ENCODE peak calls at places on chromosomes 3 and 15, in seven cellular contexts. A is H9, S is IMR-90, C is mammary epithelial cell, T is endothelial cell of umbilical vein, K is keratinocyte, Y is fibroblast of lung. R is an unnamed sample.

GRCh38 chr3:65833761-65834505 is 204.8 kb downstream of the MAGI1 start:
- DNase-seq in A (no peak), S (peak; percentile 80), C (peak; percentile 70), T (peak; percentile 35), K (no peak), Y (peak; percentile 87), R (peak; percentile 33)

GRCh38 chr3:188286087-188286513 is 132.1 kb downstream of the LPP start:
- DNase-seq in A (no peak), S (peak; percentile 100), C (peak; percentile 99), T (peak; percentile 78), K (peak; percentile 87), Y (peak; percentile 100), R (peak; percentile 93)

GRCh38 chr3:170670504-170670903 is 84.6 kb upstream of the SLC7A14 start:
- DNase-seq in A (no peak), S (no peak), C (no peak), T (peak; percentile 35), K (no peak), Y (no peak), R (no peak)

GRCh38 chr3:41117398-41117870 is 81.9 kb upstream of the CTNNB1 start:
- DNase-seq in A (no peak), S (peak; percentile 88), C (peak; percentile 98), T (peak; percentile 89), K (peak; percentile 84), Y (peak; percentile 97), R (peak; percentile 96)

GRCh38 chr15:44033894-44034293 is 161.2 kb downstream of the FRMD5 start:
- DNase-seq in A (no peak), S (peak; percentile 58), C (peak; percentile 73), T (peak; percentile 94), K (no peak), Y (peak; percentile 72), R (peak; percentile 48)

GRCh38 chr15:74263473-74263872 is 27.3 kb downstream of the CCDC33 start:
- DNase-seq in A (no peak), S (no peak), C (peak; percentile 24), T (no peak), K (no peak), Y (no peak), R (no peak)

GRCh38 chr3:65749066-65749465 is 289.7 kb downstream of the MAGI1 start:
- DNase-seq in A (no peak), S (peak; percentile 17), C (peak; percentile 9), T (no peak), K (no peak), Y (peak; percentile 10), R (no peak)

GRCh38 chr15:48176097-48176496 is 2.0 kb downstream of the MYEF2 start:
- DNase-seq in A (no peak), S (peak; percentile 38), C (no peak), T (no peak), K (no peak), Y (peak; percentile 46), R (no peak)

GRCh38 chr15:27527490-27528067 is 556.6 kb downstream of the GABRG3 start:
- DNase-seq in A (peak; percentile 57), S (no peak), C (no peak), T (no peak), K (no peak), Y (no peak), R (no peak)

GRCh38 chr3:50238549-50239026 is 2.6 kb downstream of the GNAI2 start:
- DNase-seq in A (no peak), S (no peak), C (peak; percentile 62), T (peak; percentile 33), K (no peak), Y (peak; percentile 34), R (peak; percentile 81)
- H4K20me1 ChIP-seq in A (no peaks in the 10 kb centered on the region), S (peaks cover 73% of the 10 kb centered on the region), C (no peaks in the 10 kb centered on the region), T (no peaks in the 10 kb centered on the region), K (peaks cover 14% of the 10 kb centered on the region), Y (no peaks in the 10 kb centered on the region), R (peaks cover 42% of the 10 kb centered on the region)

DNA sequence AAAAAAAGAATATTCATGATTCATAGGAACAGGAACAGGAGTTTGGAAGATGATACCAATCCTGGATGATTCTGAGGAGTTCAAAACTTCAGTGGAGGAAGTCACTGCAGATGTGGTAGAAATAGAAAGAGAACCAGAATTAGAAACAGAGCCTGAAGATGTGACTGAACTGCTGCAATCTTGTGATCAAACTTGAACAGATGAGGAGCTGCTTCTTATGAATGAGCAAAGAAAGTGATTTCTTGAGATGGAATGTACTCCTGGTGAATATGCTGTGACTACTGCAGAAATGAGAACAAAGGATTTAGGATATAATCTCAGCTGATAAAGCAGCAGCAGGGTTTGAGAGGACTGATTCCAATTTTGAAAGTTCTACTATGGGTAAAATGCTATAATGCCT is 72.7 kb downstream of the GSK3B start:
- DNase-seq in A (no peak), S (peak; percentile 57), C (peak; percentile 15), T (no peak), K (no peak), Y (peak; percentile 53), R (no peak)
- H4K20me1 ChIP-seq in A (no peaks in the 10 kb centered on the region), S (peaks cover 90% of the 10 kb centered on the region), C (peaks cover 45% of the 10 kb centered on the region), T (peaks cover 32% of the 10 kb centered on the region), K (peaks cover 42% of the 10 kb centered on the region), Y (peaks cover 6% of the 10 kb centered on the region), R (peaks cover 61% of the 10 kb centered on the region)

DNA sequence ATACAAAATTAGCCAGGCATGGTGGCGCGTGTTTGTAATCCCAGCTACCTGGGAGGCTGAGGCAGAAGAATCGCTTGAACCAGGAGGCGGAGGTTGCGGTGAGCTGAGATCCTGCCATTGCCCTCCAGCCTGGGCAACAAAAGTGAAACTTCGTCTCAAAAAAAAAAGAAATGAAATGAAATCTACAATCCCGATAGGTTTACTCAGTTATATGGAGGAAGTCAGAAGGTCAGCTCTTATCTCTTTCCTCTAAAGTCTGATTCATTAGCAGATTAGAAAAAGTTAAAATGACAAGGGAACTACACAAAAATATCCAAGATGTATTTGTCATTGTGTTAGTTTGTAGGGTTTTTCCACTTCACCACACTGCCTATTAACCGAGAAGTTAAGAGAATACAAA is 420.7 kb downstream of the SHQ1 start:
- DNase-seq in A (no peak), S (no peak), C (no peak), T (no peak), K (no peak), Y (no peak), R (no peak)
- H4K20me1 ChIP-seq in A (no peaks in the 10 kb centered on the region), S (peaks cover 54% of the 10 kb centered on the region), C (no peaks in the 10 kb centered on the region), T (peaks cover 17% of the 10 kb centered on the region), K (peaks cover 6% of the 10 kb centered on the region), Y (peaks cover 2% of the 10 kb centered on the region), R (peaks cover 60% of the 10 kb centered on the region)

DNA sequence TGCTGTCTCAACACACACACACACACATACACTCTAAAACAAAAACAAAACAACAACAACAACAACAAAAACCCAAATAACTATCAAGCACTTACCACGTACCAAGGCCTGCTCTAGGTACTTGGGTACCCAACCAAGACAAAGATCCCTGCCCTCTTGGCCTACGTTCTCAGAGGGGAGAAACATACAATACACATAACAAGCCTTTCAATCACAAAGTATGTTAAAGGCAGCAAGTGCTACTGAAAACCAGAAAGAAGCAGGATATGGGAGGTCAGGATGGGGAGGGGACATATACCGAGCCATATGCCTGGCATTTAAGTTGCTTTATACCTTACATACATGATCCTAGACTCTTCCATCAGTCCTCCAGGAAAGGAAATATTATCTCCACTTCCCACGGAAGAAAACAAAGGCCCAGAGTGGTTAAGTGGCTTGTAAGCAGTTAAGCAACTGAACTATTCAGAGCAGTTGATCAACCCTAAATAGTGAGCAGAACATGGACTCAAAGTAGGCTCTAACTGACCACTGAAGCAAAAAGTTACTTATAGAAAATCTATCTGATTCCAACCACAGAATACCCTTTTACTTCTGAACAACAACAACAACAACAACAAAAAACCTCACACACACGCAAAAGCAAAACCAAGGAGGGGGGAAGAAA is 21.2 kb downstream of the PRICKLE2 start:
- DNase-seq in A (no peak), S (no peak), C (no peak), T (no peak), K (no peak), Y (no peak), R (no peak)
- H4K20me1 ChIP-seq in A (no peaks in the 10 kb centered on the region), S (peaks cover 44% of the 10 kb centered on the region), C (no peaks in the 10 kb centered on the region), T (no peaks in the 10 kb centered on the region), K (peaks cover 3% of the 10 kb centered on the region), Y (no peaks in the 10 kb centered on the region), R (no peaks in the 10 kb centered on the region)

GRCh38 chr3:46491089-46492070 is 6.4 kb upstream of the RTP3 start:
- DNase-seq in A (no peak), S (no peak), C (peak; percentile 29), T (no peak), K (no peak), Y (no peak), R (no peak)

GRCh38 chr3:46489406-46489805 is 8.4 kb upstream of the RTP3 start:
- DNase-seq in A (peak; percentile 8), S (no peak), C (no peak), T (no peak), K (no peak), Y (no peak), R (no peak)

GRCh38 chr3:46488735-46489361 is 8.9 kb upstream of the RTP3 start:
- DNase-seq in A (peak; percentile 97), S (peak; percentile 87), C (peak; percentile 82), T (peak; percentile 84), K (peak; percentile 61), Y (peak; percentile 81), R (peak; percentile 98)

GRCh38 chr3:46490338-46491084 is 7.3 kb upstream of the RTP3 start:
- DNase-seq in A (peak; percentile 1), S (peak; percentile 58), C (peak; percentile 39), T (no peak), K (no peak), Y (peak; percentile 56), R (peak; percentile 33)

DNA sequence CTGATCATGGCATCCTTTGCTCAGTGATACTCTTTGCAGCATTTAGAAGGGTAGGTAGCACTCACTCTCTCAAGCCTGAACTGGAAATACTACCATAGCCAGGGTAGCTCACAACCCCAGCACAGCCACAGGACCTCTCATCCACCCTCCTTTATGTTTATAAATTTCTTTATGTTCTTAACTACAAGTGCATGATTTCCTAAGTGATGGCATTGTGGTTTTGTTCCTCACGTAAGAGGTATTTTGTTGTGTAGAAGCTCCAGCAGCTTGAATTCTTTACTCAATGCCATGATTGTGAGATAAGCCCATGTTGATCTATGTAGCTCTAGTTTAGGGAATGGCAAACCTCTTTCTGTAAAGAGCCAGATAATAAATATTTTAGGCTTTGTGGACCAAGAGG is 7.9 kb upstream of the RTP3 start:
- DNase-seq in A (no peak), S (peak; percentile 96), C (peak; percentile 75), T (no peak), K (no peak), Y (peak; percentile 86), R (peak; percentile 34)
- H4K20me1 ChIP-seq in A (no peaks in the 10 kb centered on the region), S (no peaks in the 10 kb centered on the region), C (no peaks in the 10 kb centered on the region), T (no peaks in the 10 kb centered on the region), K (no peaks in the 10 kb centered on the region), Y (no peaks in the 10 kb centered on the region), R (no peaks in the 10 kb centered on the region)

GRCh38 chr3:101852983-101853382 is 3.7 kb downstream of the NFKBIZ start:
- DNase-seq in A (no peak), S (no peak), C (no peak), T (no peak), K (no peak), Y (no peak), R (no peak)
- H4K20me1 ChIP-seq in A (no peaks in the 10 kb centered on the region), S (peaks cover 68% of the 10 kb centered on the region), C (no peaks in the 10 kb centered on the region), T (no peaks in the 10 kb centered on the region), K (peaks cover 7% of the 10 kb centered on the region), Y (peaks cover 5% of the 10 kb centered on the region), R (peaks cover 77% of the 10 kb centered on the region)